ENCODE peak calls at places on chromosomes 4 and X, in ten cellular contexts. Z is suprapubic skin, S is ovary, J is lower leg skin, M is gastrocnemius medialis, C is adrenal gland, O is stomach, E is body of pancreas, R is NB4, B is transverse colon. T is an unnamed sample.

GRCh38 chr4:153427363-153428071 is 38.6 kb upstream of the TMEM131L start:
- DNase-seq in Z (no peak), S (no peak), J (no peak), M (no peak), C (no peak), O (no peak), E (no peak), R (no peak), B (no peak), T (no peak)

GRCh38 chr4:174110180-174110579 is 173.3 kb downstream of the FBXO8 start:
- DNase-seq in Z (no peak), S (no peak), J (no peak), M (no peak), C (no peak), O (no peak), E (no peak), R (no peak), B (no peak), T (no peak)

GRCh38 chr4:105944535-105944934 is 49.3 kb downstream of the NPNT start:
- DNase-seq in Z (no peak), S (no peak), J (no peak), M (no peak), C (peak), O (no peak), E (no peak), R (no peak), B (no peak), T (no peak)

GRCh38 chr4:87465739-87466366 is 43.5 kb downstream of the NUDT9 start:
- DNase-seq in Z (no peak), S (no peak), J (no peak), M (no peak), C (no peak), O (no peak), E (no peak), R (peak), B (no peak), T (no peak)

GRCh38 chrX:147478899-147479298 is 432.8 kb upstream of the FMR1 start:
- DNase-seq in Z (no peak), S (no peak), J (no peak), M (no peak), C (no peak), O (no peak), E (no peak), R (no peak), B (no peak), T (no peak)

GRCh38 chrX:97252111-97252510 is 368.4 kb downstream of the RPA4 start:
- DNase-seq in Z (no peak), S (no peak), J (no peak), M (no peak), C (no peak), O (no peak), E (no peak), R (no peak), B (no peak), T (no peak)

GRCh38 chrX:154409222-154409871 is at the start of gene DNASE1L1:
- DNase-seq in Z (peak), S (no peak), J (peak), M (peak), C (peak), O (peak), E (peak), R (peak), B (peak), T (no peak)

GRCh38 chrX:136094962-136095361 is 52.4 kb upstream of the FHL1 start:
- DNase-seq in Z (no peak), S (no peak), J (no peak), M (no peak), C (no peak), O (no peak), E (no peak), R (no peak), B (no peak), T (no peak)

GRCh38 chr4:187289371-187289770 is 565.7 kb upstream of the FAT1 start:
- DNase-seq in Z (no peak), S (no peak), J (no peak), M (no peak), C (no peak), O (no peak), E (no peak), R (no peak), B (no peak), T (no peak)

GRCh38 chr4:21656832-21657231 is 291.7 kb downstream of the KCNIP4 start:
- DNase-seq in Z (no peak), S (no peak), J (no peak), M (no peak), C (no peak), O (no peak), E (no peak), R (no peak), B (no peak), T (no peak)

GRCh38 chrX:131729295-131729694 is 185.4 kb downstream of the OR13H1 start:
- DNase-seq in Z (no peak), S (peak), J (peak), M (no peak), C (peak), O (peak), E (peak), R (no peak), B (peak), T (no peak)

GRCh38 chr4:52907510-52907909 is 45.4 kb downstream of the RASL11B start:
- DNase-seq in Z (no peak), S (no peak), J (no peak), M (no peak), C (no peak), O (no peak), E (no peak), R (no peak), B (no peak), T (no peak)

DNA sequence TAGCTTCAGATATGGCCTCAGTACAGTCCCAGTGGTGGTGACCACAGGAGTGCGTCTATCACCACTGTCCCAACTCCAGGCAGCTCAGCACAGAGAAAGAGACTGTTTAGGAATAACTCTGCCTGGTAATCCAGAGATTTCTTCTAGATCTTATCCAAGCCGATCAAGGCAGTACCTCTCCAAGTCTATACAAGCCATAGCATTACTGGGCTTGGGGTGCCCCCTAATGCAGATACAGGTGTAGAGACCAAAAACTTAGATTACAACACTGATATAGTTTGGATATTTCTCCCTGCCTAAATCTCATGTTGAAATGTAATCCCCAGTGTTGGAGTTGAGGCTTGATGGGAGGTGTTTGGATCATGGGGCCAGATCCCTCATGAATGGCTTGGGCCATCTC is 100.9 kb downstream of the PTCHD1 start:
- DNase-seq in Z (no peak), S (no peak), J (no peak), M (no peak), C (no peak), O (no peak), E (no peak), R (no peak), B (no peak), T (no peak)
- TF ChIP-seq CTCF in Z (no peak), S (no peak), J (no peak), M (no peak), C (no peak), O (no peak), E (no peak), R (no peak), B (no peak), T (no peak)

GRCh38 chr4:185534850-185535761 is at the start of gene PDLIM3:
- DNase-seq in Z (no peak), S (peak), J (peak), M (peak), C (peak), O (peak), E (peak), R (no peak), B (peak), T (peak)
- TF ChIP-seq POLR2A in Z (peak), S (peak), J (no peak), M (peak), C (no peak), O (no peak), E (peak), R (no peak), B (peak), T (peak)

DNA sequence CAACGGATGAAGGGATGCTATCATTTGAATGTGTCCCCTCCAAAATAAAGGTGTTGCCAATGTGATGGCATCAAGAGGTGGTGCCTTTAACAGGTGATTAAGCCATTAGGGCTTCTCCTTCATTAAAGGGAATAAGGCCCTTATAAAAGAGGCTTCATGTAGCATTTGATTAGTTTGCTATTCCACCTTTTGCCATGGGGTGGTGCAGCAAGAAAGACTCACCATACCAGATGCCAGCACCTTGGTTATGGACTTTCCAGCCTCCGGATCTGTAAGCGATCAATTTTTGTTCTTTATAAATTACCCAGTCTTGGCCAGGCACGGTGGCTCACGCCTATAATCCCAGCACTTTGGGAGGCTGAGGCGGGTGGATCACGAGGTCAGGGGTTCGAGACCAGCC is 7.9 kb upstream of the SLC25A43 start:
- DNase-seq in Z (no peak), S (no peak), J (no peak), M (no peak), C (no peak), O (peak), E (peak), R (peak), B (peak), T (no peak)
- TF ChIP-seq CTCF in Z (no peak), S (no peak), J (no peak), M (no peak), C (no peak), O (no peak), E (peak), R (peak), B (peak), T (peak)

DNA sequence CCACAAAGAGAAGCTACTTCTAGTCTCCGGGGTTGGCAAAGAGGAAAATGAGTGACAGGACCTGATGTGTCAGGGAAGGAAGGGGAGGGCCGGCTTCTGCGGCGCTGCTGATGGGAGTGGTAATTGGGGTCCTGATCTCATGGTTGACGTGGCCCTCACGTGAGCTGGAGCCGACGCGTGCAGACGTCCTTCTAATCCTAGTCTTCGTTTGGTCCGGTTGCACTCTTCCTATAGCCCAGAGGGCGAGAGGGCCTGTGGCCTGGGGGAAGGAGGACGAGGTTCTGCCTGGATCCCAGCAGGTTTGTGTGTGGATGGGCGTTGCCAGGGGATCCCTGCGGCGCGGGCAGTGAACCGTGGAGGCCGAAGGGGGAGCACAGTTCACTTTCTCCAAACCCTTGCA is at the start of gene ARMCX1:
- DNase-seq in Z (peak), S (peak), J (peak), M (peak), C (peak), O (peak), E (peak), R (peak), B (peak), T (peak)
- TF ChIP-seq POLR2A in Z (peak), S (peak), J (no peak), M (peak), C (peak), O (no peak), E (peak), R (no peak), B (peak), T (no peak)

GRCh38 chr4:42404001-42404400 is 6.7 kb downstream of the SHISA3 start:
- DNase-seq in Z (no peak), S (no peak), J (no peak), M (no peak), C (no peak), O (no peak), E (no peak), R (no peak), B (no peak), T (no peak)
- TF ChIP-seq CTCF in Z (no peak), S (no peak), J (no peak), M (no peak), C (no peak), O (no peak), E (no peak), R (no peak), B (no peak), T (no peak)

GRCh38 chr4:186058253-186058979 is 10.5 kb upstream of the TLR3 start:
- DNase-seq in Z (no peak), S (no peak), J (no peak), M (no peak), C (no peak), O (no peak), E (no peak), R (peak), B (no peak), T (no peak)

GRCh38 chr4:186061919-186062318 is 7.0 kb upstream of the TLR3 start:
- DNase-seq in Z (no peak), S (no peak), J (no peak), M (no peak), C (no peak), O (no peak), E (no peak), R (no peak), B (no peak), T (no peak)

DNA sequence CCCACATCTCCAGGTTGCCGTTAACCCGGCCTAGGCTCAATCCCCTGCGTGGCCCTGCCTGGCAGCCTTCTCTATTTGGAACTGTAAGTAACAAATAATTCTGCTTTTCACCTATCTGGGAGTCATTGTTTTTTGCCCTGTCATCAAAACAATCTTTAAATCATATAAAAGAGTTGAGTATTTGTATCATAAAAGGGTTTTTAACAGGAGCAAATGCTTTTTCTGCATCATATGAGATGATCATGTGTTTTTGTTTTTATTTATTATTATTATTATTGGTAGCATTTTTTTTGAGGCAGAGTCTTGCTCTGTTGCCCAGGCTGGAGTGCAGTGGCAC is 10.0 kb upstream of the TLR3 start:
- DNase-seq in Z (no peak), S (no peak), J (no peak), M (no peak), C (no peak), O (no peak), E (no peak), R (no peak), B (no peak), T (no peak)
- TF ChIP-seq POLR2A in Z (no peak), S (no peak), J (no peak), M (no peak), C (no peak), O (no peak), E (no peak), R (no peak), B (no peak), T (no peak)

GRCh38 chr4:139083533-139084424 is 68.2 kb downstream of the NOCT start:
- DNase-seq in Z (peak), S (peak), J (peak), M (peak), C (peak), O (peak), E (peak), R (peak), B (peak), T (peak)
- TF ChIP-seq CTCF in Z (no peak), S (peak), J (no peak), M (no peak), C (peak), O (peak), E (no peak), R (no peak), B (peak), T (no peak)

T was measured in breast epithelium.